ENCODE peak calls at places on chromosomes 16 and 17, in eight cellular contexts. L is GM06990, Q is dorsolateral prefrontal cortex, R is spleen, X is cardiac muscle cell, N is body of pancreas, Y is thoracic aorta, J is testis. T is an unnamed sample.

GRCh38 chr16:57141822-57142631 is 43.8 kb downstream of the PSME3IP1 start:
- DNase-seq in L (no peak), Q (no peak), R (no peak), X (no peak), N (no peak), Y (no peak), J (no peak), T (peak; percentile 64)

GRCh38 chr16:67419502-67419901 is 3.2 kb upstream of the ZDHHC1 start:
- DNase-seq in L (no peak), Q (no peak), R (no peak), X (no peak), N (no peak), Y (no peak), J (no peak), T (no peak)

GRCh38 chr16:78874241-78874983 is 726.1 kb downstream of the MAF start:
- DNase-seq in L (no peak), Q (no peak), R (no peak), X (no peak), N (no peak), Y (no peak), J (no peak), T (no peak)

GRCh38 chr16:87686697-87687570 is 78.9 kb downstream of the KLHDC4 start:
- DNase-seq in L (no peak), Q (no peak), R (no peak), X (peak; percentile 12), N (no peak), Y (no peak), J (peak; percentile 73), T (no peak)

GRCh38 chr17:76296889-76297288 is 11.2 kb downstream of the QRICH2 start:
- DNase-seq in L (no peak), Q (no peak), R (peak; percentile 1), X (no peak), N (no peak), Y (no peak), J (no peak), T (no peak)

GRCh38 chr17:34375598-34375997 is 12.6 kb upstream of the CCL1 start:
- DNase-seq in L (no peak), Q (no peak), R (no peak), X (no peak), N (no peak), Y (no peak), J (no peak), T (no peak)

GRCh38 chr16:55479560-55480197 is 681 bp downstream of the MMP2 start:
- DNase-seq in L (no peak), Q (no peak), R (no peak), X (peak; percentile 28), N (no peak), Y (no peak), J (no peak), T (no peak)

GRCh38 chr16:3214904-3215600 is 19.9 kb downstream of the ZNF200 start:
- DNase-seq in L (no peak), Q (no peak), R (no peak), X (no peak), N (no peak), Y (no peak), J (no peak), T (no peak)

GRCh38 chr16:28549301-28549899 is 4.3 kb upstream of the SGF29 start:
- DNase-seq in L (no peak), Q (no peak), R (no peak), X (peak; percentile 68), N (peak; percentile 45), Y (no peak), J (no peak), T (no peak)

GRCh38 chr17:17698371-17698770 is 17.1 kb downstream of the RAI1 start:
- DNase-seq in L (no peak), Q (no peak), R (no peak), X (no peak), N (no peak), Y (no peak), J (no peak), T (no peak)

GRCh38 chr17:79325707-79326106 is 251.1 kb downstream of the ENGASE start:
- DNase-seq in L (no peak), Q (no peak), R (no peak), X (peak; percentile 25), N (no peak), Y (no peak), J (peak; percentile 38), T (no peak)

DNA sequence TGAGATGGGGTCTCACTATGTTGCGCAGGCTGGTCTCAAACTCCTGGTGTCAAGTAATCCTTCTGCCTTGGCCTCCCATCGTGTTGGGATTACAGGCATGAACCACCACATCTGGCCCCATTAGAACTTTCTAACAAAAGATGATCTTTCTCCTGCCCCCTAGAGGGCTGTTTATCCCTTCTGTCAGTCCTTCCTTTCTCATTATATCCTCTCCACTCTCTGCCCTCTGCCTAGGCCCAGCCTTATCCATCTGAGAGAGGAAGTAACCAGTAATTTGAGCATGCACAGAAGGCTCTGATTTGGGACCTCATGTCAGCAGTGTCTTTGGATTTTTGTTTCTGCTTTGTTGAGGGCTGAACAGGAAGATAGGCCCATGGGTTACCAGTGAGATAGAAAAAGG is 4.4 kb upstream of the DHX40 start:
- DNase-seq in L (no peak), Q (no peak), R (no peak), X (peak; percentile 41), N (peak; percentile 6), Y (no peak), J (no peak), T (no peak)
- TF ChIP-seq CTCF in L (peak; percentile 46), Q (no peak), R (no peak), X (peak; percentile 44), N (no peak), Y (no peak), J (no peak), T (peak; percentile 20)

GRCh38 chr16:30996324-30996999 is 11.5 kb downstream of the HSD3B7 start:
- DNase-seq in L (no peak), Q (no peak), R (no peak), X (no peak), N (peak; percentile 31), Y (no peak), J (no peak), T (no peak)

GRCh38 chr16:30995927-30996323 is 10.9 kb downstream of the HSD3B7 start:
- DNase-seq in L (no peak), Q (no peak), R (no peak), X (no peak), N (no peak), Y (no peak), J (no peak), T (no peak)

GRCh38 chr16:30997887-30998711 is 12.3 kb downstream of the STX1B start:
- DNase-seq in L (no peak), Q (no peak), R (no peak), X (peak; percentile 66), N (no peak), Y (no peak), J (no peak), T (no peak)

GRCh38 chr16:30998852-30999761 is 11.3 kb downstream of the STX1B start:
- DNase-seq in L (no peak), Q (no peak), R (no peak), X (no peak), N (no peak), Y (peak; percentile 25), J (no peak), T (no peak)

DNA sequence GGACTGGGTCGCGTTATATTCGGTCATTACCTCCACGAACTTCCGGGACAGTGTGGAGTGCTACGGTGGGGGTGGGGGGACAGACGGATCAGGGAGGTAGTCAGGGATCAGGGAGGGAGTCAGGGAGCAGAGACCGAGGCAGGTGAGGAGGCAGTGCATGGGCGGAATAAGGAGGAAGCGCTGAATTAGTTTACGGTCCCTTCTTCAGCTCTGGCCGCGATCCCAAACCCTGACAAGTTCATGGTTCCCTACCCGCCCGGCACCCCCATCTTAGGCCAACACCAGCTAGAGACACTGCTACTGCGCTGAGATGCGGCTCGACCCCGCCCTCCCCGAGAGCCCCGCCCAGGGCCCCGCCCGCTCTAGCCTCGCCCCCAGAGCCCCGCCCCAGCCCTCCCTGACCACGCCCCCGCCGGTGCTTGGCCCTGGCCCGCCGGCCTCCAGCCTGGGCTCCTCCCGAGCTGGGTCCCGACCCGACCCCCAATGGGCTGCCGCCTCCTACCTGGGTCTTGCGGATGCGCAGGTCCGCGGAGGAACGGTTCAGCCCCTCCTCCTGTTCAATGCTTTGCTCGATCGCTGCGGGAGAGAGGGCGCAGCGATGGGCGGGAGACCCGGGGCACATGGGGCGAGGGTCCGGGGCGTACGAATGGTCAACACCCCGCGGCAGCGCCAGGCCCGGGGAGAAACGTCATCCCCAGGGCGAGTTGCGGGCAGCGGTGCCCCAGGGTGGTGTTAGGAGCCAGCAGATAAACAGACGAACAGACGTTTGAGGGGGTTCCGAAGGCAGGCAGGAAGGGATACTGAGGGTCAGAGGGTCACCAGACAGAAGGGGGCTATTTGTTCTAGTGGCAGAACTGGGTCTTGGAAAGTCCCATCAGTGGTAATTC is 12.2 kb downstream of the HSD3B7 start:
- DNase-seq in L (peak; percentile 84), Q (no peak), R (peak; percentile 96), X (peak; percentile 76), N (peak; percentile 83), Y (peak; percentile 45), J (peak; percentile 86), T (peak; percentile 92)
- H3K4me3 ChIP-seq in L (peak overlapping the region; percentile 78), Q (peak overlapping the region; percentile 51), R (peak overlapping the region; percentile 28), X (peak overlapping the region; percentile 30), N (peak overlapping the region; percentile 18), Y (peak overlapping the region; percentile 77), J (peak overlapping the region; percentile 26), T (peak overlapping the region; percentile 55)

GRCh38 chr17:27554152-27554551 is 76.8 kb upstream of the LGALS9 start:
- DNase-seq in L (no peak), Q (no peak), R (peak; percentile 56), X (peak; percentile 41), N (no peak), Y (no peak), J (no peak), T (no peak)

GRCh38 chr17:27550974-27551505 is 79.9 kb upstream of the LGALS9 start:
- DNase-seq in L (no peak), Q (no peak), R (peak; percentile 27), X (no peak), N (peak; percentile 69), Y (no peak), J (no peak), T (no peak)

GRCh38 chr17:27553019-27553511 is 77.9 kb upstream of the LGALS9 start:
- DNase-seq in L (no peak), Q (no peak), R (no peak), X (peak; percentile 55), N (peak; percentile 86), Y (no peak), J (no peak), T (peak; percentile 69)

GRCh38 chr17:27551701-27552466 is 79.1 kb upstream of the LGALS9 start:
- DNase-seq in L (no peak), Q (no peak), R (peak; percentile 66), X (no peak), N (peak; percentile 59), Y (no peak), J (no peak), T (peak; percentile 44)

GRCh38 chr17:27552467-27552779 is 78.6 kb upstream of the LGALS9 start:
- DNase-seq in L (no peak), Q (no peak), R (no peak), X (peak; percentile 47), N (no peak), Y (no peak), J (no peak), T (peak; percentile 51)
- TF ChIP-seq CTCF in L (no peak), Q (no peak), R (no peak), X (no peak), N (peak; percentile 8), Y (no peak), J (no peak), T (no peak)

DNA sequence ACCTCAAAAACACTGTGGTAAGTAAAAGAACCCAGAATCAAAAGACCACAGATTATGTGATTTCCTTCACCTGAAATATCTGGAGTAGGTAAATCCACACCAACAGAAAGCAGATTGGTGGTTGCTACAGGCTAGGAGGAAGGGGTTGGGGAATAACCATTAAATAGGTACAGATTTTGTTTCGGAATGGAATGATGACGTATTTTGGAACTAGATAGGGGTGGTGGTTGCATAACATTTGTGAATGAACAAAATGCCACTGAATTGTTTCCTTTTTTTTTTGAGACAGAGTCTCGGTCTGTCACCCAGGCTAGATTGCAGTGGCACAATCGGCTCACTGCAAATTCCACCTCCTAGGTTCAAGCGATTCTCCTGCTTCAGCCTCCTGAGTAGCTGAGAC is 100.9 kb upstream of the RBFOX1 start:
- DNase-seq in L (no peak), Q (no peak), R (no peak), X (no peak), N (no peak), Y (no peak), J (no peak), T (no peak)
- H3K4me3 ChIP-seq in L (no peak overlapping the region), Q (no peak overlapping the region), R (no peak overlapping the region), X (no peak overlapping the region), N (no peak overlapping the region), Y (no peak overlapping the region), J (no peak overlapping the region), T (no peak overlapping the region)